ENCODE peak calls at places on chromosomes 2 and 18, in eight cellular contexts. Z is IMR-90, G is AG04449, A is adrenal gland, S is GM06990, F is cardiac fibroblast, M is OCI-LY7, E is Caco-2. P is an unnamed sample.

GRCh38 chr2:12074126-12074883 is 327.9 kb downstream of the LPIN1 start:
- DNase-seq in S (no peak), F (no peak), Z (no peak), M (no peak), G (no peak), E (no peak), A (no peak), P (no peak)

GRCh38 chr2:237453671-237454070 is 33.4 kb upstream of the MLPH start:
- DNase-seq in S (no peak), M (no peak), F (no peak), G (no peak), A (no peak), Z (no peak), E (no peak), P (no peak)

GRCh38 chr2:150142561-150142960 is 344.9 kb downstream of the RND3 start:
- DNase-seq in G (no peak), F (peak; percentile 93), S (no peak), A (no peak), Z (peak; percentile 92), M (no peak), E (no peak), P (peak; percentile 81)

GRCh38 chr2:149422337-149422990 is 92.1 kb downstream of the LYPD6 start:
- DNase-seq in M (no peak), A (no peak), E (peak; percentile 56), S (no peak), F (peak; percentile 2), Z (peak; percentile 27), G (no peak), P (peak; percentile 20)

GRCh38 chr2:138622606-138623005 is 121.0 kb downstream of the SPOPL start:
- DNase-seq in A (no peak), E (no peak), Z (no peak), G (no peak), F (no peak), M (no peak), S (no peak), P (no peak)

GRCh38 chr2:198322275-198322674 is 517.9 kb downstream of the PLCL1 start:
- DNase-seq in M (peak; percentile 16), G (no peak), A (no peak), F (no peak), E (peak; percentile 36), S (no peak), Z (no peak), P (no peak)

GRCh38 chr18:34707670-34708069 is 2.4 kb upstream of the DTNA start:
- DNase-seq in G (peak; percentile 63), S (no peak), M (no peak), Z (peak; percentile 92), E (no peak), A (peak; percentile 86), F (peak; percentile 95), P (peak; percentile 95)

GRCh38 chr18:66632771-66633170 is 28.9 kb upstream of the CDH19 start:
- DNase-seq in G (no peak), M (no peak), S (no peak), F (peak; percentile 42), Z (no peak), E (no peak), A (no peak), P (peak; percentile 17)

GRCh38 chr2:191866675-191867506 is 20.0 kb upstream of the CAVIN2 start:
- DNase-seq in G (peak; percentile 76), M (no peak), Z (peak; percentile 93), E (peak; percentile 57), A (peak; percentile 49), F (peak; percentile 87), S (no peak), P (peak; percentile 92)

GRCh38 chr18:68438983-68439382 is 275.9 kb downstream of the TMX3 start:
- DNase-seq in Z (peak; percentile 81), A (no peak), M (no peak), F (peak; percentile 89), G (peak; percentile 72), S (no peak), E (no peak), P (peak; percentile 74)

GRCh38 chr2:40758778-40759177 is 306.9 kb upstream of the SLC8A1 start:
- DNase-seq in A (no peak), E (no peak), G (no peak), Z (peak; percentile 1), S (no peak), F (peak; percentile 5), M (peak; percentile 1), P (no peak)

GRCh38 chr2:26523750-26524149 is 45.8 kb upstream of the OTOF start:
- DNase-seq in M (no peak), S (no peak), G (no peak), F (no peak), E (no peak), Z (no peak), A (no peak), P (no peak)

GRCh38 chr2:41830600-41830999 is 217.2 kb upstream of the PKDCC start:
- DNase-seq in Z (no peak), F (no peak), E (no peak), S (no peak), M (no peak), A (no peak), G (no peak), P (no peak)

GRCh38 chr2:197514754-197515153 is 1.1 kb upstream of the MOB4 start:
- DNase-seq in M (peak; percentile 47), F (peak; percentile 15), A (no peak), S (no peak), G (no peak), Z (no peak), E (no peak), P (no peak)

GRCh38 chr2:241189093-241189855 is 797 bp downstream of the ANO7 start:
- DNase-seq in A (no peak), E (no peak), F (no peak), S (no peak), G (no peak), Z (no peak), M (no peak), P (no peak)

DNA sequence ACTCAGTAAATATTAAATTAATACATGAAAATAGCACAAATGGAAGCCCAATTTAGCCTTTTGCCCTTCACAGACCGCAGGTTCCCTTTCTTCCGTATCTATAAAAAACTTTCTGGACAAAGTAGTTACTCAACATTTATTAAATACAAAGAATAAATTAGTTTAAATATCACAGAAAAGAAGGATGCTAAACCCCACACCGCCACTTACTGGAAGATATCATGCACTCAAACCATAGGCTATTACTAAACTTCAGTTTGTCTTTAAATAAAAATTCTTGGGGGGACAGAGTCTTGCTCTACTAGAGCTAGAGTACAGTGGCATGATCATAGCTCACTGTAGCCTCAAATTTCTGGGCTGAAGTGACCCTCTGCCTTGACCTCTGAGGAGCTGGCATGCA is 120.7 kb upstream of the FHL2 start:
- DNase-seq in S (no peak), M (no peak), E (no peak), A (no peak), G (no peak), F (peak; percentile 31), Z (no peak), P (peak; percentile 54)
- TF ChIP-seq CTCF in S (no peak), M (no peak), E (no peak), A (no peak), G (no peak), F (no peak), Z (peak; percentile 29), P (peak; percentile 37)

GRCh38 chr18:79495591-79496071 is 99.9 kb downstream of the NFATC1 start:
- DNase-seq in Z (no peak), F (no peak), M (no peak), S (no peak), A (no peak), G (no peak), E (no peak), P (no peak)

GRCh38 chr18:79496237-79496977 is 100.7 kb downstream of the NFATC1 start:
- DNase-seq in M (no peak), G (no peak), S (no peak), Z (no peak), F (peak; percentile 24), E (no peak), A (no peak), P (no peak)

GRCh38 chr18:79498662-79499061 is 102.9 kb downstream of the NFATC1 start:
- DNase-seq in Z (no peak), G (no peak), A (no peak), M (no peak), E (no peak), S (no peak), F (no peak), P (no peak)

GRCh38 chr18:79497638-79498081 is 101.9 kb downstream of the NFATC1 start:
- DNase-seq in G (no peak), M (no peak), F (peak; percentile 32), A (no peak), Z (peak; percentile 4), S (no peak), E (no peak), P (peak; percentile 13)

DNA sequence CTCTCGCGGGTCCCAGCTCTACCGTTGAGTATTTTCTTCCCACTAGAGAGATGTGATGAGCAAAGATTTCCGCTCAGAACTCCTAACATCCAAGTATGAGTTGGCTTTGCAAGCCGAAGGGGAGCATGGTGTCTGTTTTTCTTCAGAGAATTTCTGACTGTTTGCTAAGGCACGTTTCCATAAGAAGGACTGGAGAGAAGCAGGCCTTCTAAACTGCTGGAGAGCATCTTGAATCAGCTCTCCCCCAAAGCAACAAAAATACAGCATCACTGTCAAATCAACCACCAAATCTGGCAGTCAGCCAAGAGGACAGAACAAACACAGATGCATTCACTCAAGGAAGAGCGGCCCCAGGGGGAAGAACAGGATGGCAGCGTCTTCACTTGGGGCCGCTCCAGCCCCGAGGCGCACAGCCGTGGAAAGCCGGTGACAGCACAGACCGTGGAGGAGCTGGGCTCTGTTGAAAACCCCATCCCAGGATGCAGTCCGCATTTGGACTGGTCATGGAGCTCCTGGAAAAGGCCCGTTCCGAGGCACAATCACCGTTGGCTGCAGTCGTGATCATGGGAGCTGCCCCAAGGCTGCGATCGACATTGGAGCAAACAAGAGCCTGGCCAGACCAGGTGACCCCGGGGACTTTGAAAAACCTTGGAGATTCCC is 101.4 kb downstream of the NFATC1 start:
- DNase-seq in G (no peak), M (no peak), F (peak; percentile 88), E (no peak), S (no peak), Z (peak; percentile 57), A (peak; percentile 44), P (peak; percentile 73)
- H3K4me3 ChIP-seq in G (no peak overlapping the region), M (no peak overlapping the region), F (no peak overlapping the region), E (no peak overlapping the region), S (no peak overlapping the region), Z (no peak overlapping the region), A (no peak overlapping the region), P (no peak overlapping the region)

DNA sequence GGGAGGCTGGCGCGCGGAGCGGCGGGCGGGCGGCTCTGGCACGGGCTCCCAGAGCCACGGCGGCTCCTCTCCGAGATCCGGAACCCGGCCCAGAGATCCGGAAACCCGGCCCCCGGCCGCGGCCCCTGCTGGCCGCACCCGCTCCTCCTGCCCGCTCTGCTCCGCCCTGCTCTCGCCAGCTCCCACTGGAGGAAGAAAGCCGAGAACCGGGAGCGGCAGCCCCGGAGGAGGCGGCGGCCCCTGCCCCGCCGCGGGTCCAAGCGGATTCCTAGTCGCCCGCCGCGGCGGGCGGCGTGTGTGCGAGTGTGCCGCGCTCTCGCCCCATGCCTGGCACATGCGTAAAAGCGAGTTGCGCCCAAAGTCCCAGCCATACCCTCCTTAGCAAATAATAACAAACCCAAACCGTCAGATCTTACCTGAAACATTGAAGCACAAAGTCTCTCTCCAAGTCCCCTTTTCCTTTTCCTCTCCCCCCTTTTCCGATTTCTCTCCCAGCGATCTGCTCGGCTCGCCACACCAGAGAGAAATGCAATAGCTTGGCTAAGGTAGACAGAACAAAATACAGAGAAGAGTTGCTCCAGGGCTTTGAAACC is 108.7 kb upstream of the KCTD1 start:
- DNase-seq in S (peak; percentile 41), A (peak; percentile 84), M (no peak), F (peak; percentile 65), Z (peak; percentile 36), G (no peak), E (peak; percentile 57), P (peak; percentile 70)
- TF ChIP-seq CTCF in S (peak; percentile 19), A (peak; percentile 43), M (no peak), F (peak; percentile 29), Z (peak; percentile 28), G (peak; percentile 52), E (no peak), P (peak; percentile 43)

GRCh38 chr2:172223601-172224054 is 120.9 kb upstream of the DLX2 start:
- DNase-seq in A (no peak), Z (no peak), M (no peak), F (no peak), E (no peak), S (no peak), G (no peak), P (no peak)
- H3K4me3 ChIP-seq in A (no peak overlapping the region), Z (no peak overlapping the region), M (no peak overlapping the region), F (no peak overlapping the region), E (no peak overlapping the region), S (no peak overlapping the region), G (no peak overlapping the region), P (no peak overlapping the region)